ENCODE peak calls at places on chromosomes 4 and X, in seven cellular contexts. E is AG10803, C is progenitor cell of endocrine pancreas, Q is lung, B is fibroblast of lung, T is fibroblast of mammary gland, G is left lung. W is an unnamed sample.

GRCh38 chr4:1975391-1975801 is 33.4 kb downstream of the NELFA start:
- DNase-seq in C (no peak), E (no peak), B (no peak), T (no peak), G (peak), Q (peak), W (no peak)

GRCh38 chrX:53456254-53456653 is 22.1 kb upstream of the HSD17B10 start:
- DNase-seq in G (no peak), T (peak), B (peak), E (peak), Q (no peak), C (no peak), W (no peak)

GRCh38 chrX:41265615-41266014 is 68.3 kb upstream of the DDX3X start:
- DNase-seq in E (peak), Q (no peak), T (peak), B (peak), C (no peak), G (no peak), W (peak)

GRCh38 chrX:19874391-19875050 is 12.9 kb downstream of the SH3KBP1 start:
- DNase-seq in G (no peak), Q (no peak), C (no peak), E (no peak), B (no peak), T (no peak), W (no peak)

GRCh38 chrX:137401092-137401491 is 164.8 kb upstream of the ZIC3 start:
- DNase-seq in T (no peak), Q (no peak), G (no peak), C (no peak), E (no peak), B (no peak), W (no peak)

GRCh38 chr4:141912831-141913230 is 276.4 kb downstream of the IL15 start:
- DNase-seq in C (no peak), E (no peak), G (no peak), Q (no peak), B (no peak), T (peak), W (no peak)

GRCh38 chr4:185535818-185536729 is 767 bp upstream of the PDLIM3 start:
- DNase-seq in Q (no peak), G (no peak), E (peak), T (peak), C (no peak), B (peak), W (no peak)

GRCh38 chrX:108097380-108097779 is 5.8 kb downstream of the ATG4A start:
- DNase-seq in B (peak), C (no peak), T (peak), G (no peak), E (no peak), Q (no peak), W (no peak)

GRCh38 chrX:153568612-153569011 is 30.3 kb downstream of the CCNQ start:
- DNase-seq in E (no peak), Q (no peak), C (no peak), G (no peak), B (no peak), T (no peak), W (no peak)

GRCh38 chr4:38759790-38760122 is 23.0 kb downstream of the TLR10 start:
- DNase-seq in T (no peak), C (no peak), E (no peak), Q (no peak), B (no peak), G (no peak), W (no peak)

GRCh38 chr4:575281-576141 is 584 bp downstream of the TMEM271 start:
- DNase-seq in Q (peak), G (peak), C (peak), B (peak), E (peak), T (peak), W (peak)

GRCh38 chrX:108167211-108167872 is 75.8 kb downstream of the ATG4A start:
- DNase-seq in Q (no peak), B (peak), G (no peak), C (no peak), T (peak), E (peak), W (peak)

GRCh38 chr4:152590179-152591031 is 54.5 kb upstream of the FBXW7 start:
- DNase-seq in B (peak), E (peak), G (no peak), C (no peak), T (peak), Q (no peak), W (peak)

GRCh38 chrX:874061-874460 is 243.5 kb downstream of the SHOX start:
- DNase-seq in E (no peak), T (no peak), C (no peak), G (no peak), B (no peak), Q (no peak), W (no peak)

GRCh38 chrX:30941898-30942297 is 52.8 kb upstream of the TAB3 start:
- DNase-seq in C (no peak), T (no peak), Q (no peak), E (no peak), G (no peak), B (no peak), W (no peak)

GRCh38 chrX:154419688-154420401 is 8.5 kb downstream of the TAFAZZIN start:
- DNase-seq in E (no peak), B (no peak), Q (no peak), G (no peak), C (no peak), T (no peak), W (no peak)

GRCh38 chr4:52374847-52375246 is 284.3 kb downstream of the USP46 start:
- DNase-seq in G (no peak), B (no peak), T (no peak), E (no peak), C (no peak), Q (no peak), W (no peak)

GRCh38 chr4:18319456-18319855 is 297.9 kb upstream of the LCORL start:
- DNase-seq in T (no peak), B (no peak), G (no peak), C (no peak), Q (no peak), E (no peak), W (no peak)

GRCh38 chrX:139052461-139052860 is 340.9 kb upstream of the FGF13 start:
- DNase-seq in G (no peak), E (no peak), C (no peak), B (peak), T (no peak), Q (no peak), W (no peak)

GRCh38 chrX:130555341-130555740 is 153.6 kb downstream of the RBMX2 start:
- DNase-seq in G (no peak), T (peak), E (peak), C (no peak), B (no peak), Q (no peak), W (no peak)

GRCh38 chrX:78619829-78620228 is 39.3 kb downstream of the RTL3 start:
- DNase-seq in T (peak), E (peak), G (peak), Q (no peak), C (no peak), B (peak), W (no peak)

GRCh38 chr4:15197005-15197404 is 194.7 kb downstream of the CPEB2 start:
- DNase-seq in T (peak), Q (no peak), C (no peak), B (peak), G (no peak), E (peak), W (no peak)

GRCh38 chrX:110125435-110125834 is 122.5 kb downstream of the TMEM164 start:
- DNase-seq in T (no peak), C (peak), Q (no peak), B (peak), E (no peak), G (no peak), W (no peak)

GRCh38 chr4:39341075-39341725 is 25.0 kb downstream of the RFC1 start:
- DNase-seq in E (no peak), T (no peak), Q (peak), B (no peak), C (no peak), G (no peak), W (no peak)

GRCh38 chrX:44244008-44244407 is 99.5 kb downstream of the EFHC2 start:
- DNase-seq in B (peak), E (peak), G (no peak), T (peak), Q (no peak), C (no peak), W (peak)

GRCh38 chrX:110123331-110123782 is 120.4 kb downstream of the TMEM164 start:
- DNase-seq in C (no peak), Q (no peak), E (no peak), T (peak), G (no peak), B (no peak), W (no peak)

GRCh38 chrX:100944601-100945000 is 15.9 kb upstream of the XKRX start:
- DNase-seq in E (no peak), Q (no peak), C (no peak), T (no peak), B (peak), G (no peak), W (peak)

GRCh38 chr4:6381571-6382123 is 90.8 kb downstream of the PPP2R2C start:
- DNase-seq in T (no peak), G (no peak), Q (no peak), C (no peak), B (no peak), E (no peak), W (no peak)

GRCh38 chr4:61590881-61591280 is 390.8 kb downstream of the ADGRL3 start:
- DNase-seq in Q (no peak), G (no peak), E (no peak), T (no peak), C (no peak), B (no peak), W (no peak)
- TF ChIP-seq CTCF in Q (no peak), G (no peak), E (no peak), T (no peak), C (no peak), B (peak), W (no peak)

GRCh38 chr4:144353240-144353639 is 212.7 kb upstream of the GYPA start:
- DNase-seq in C (no peak), Q (no peak), E (no peak), G (no peak), B (no peak), T (no peak), W (no peak)

GRCh38 chr4:144356941-144357381 is 216.4 kb upstream of the GYPA start:
- DNase-seq in C (no peak), G (no peak), T (no peak), Q (no peak), E (no peak), B (no peak), W (no peak)

GRCh38 chr4:144357970-144358369 is 217.5 kb upstream of the GYPA start:
- DNase-seq in C (no peak), Q (no peak), T (no peak), G (no peak), B (no peak), E (no peak), W (no peak)

GRCh38 chr4:144360394-144360793 is 219.9 kb upstream of the GYPA start:
- DNase-seq in T (no peak), C (no peak), Q (no peak), E (no peak), G (no peak), B (no peak), W (no peak)

GRCh38 chr4:144355809-144356757 is 215.6 kb upstream of the GYPA start:
- DNase-seq in T (peak), G (peak), Q (no peak), C (no peak), B (peak), E (peak), W (peak)
- TF ChIP-seq CTCF in T (no peak), G (no peak), Q (no peak), C (peak), B (no peak), E (no peak), W (no peak)

DNA sequence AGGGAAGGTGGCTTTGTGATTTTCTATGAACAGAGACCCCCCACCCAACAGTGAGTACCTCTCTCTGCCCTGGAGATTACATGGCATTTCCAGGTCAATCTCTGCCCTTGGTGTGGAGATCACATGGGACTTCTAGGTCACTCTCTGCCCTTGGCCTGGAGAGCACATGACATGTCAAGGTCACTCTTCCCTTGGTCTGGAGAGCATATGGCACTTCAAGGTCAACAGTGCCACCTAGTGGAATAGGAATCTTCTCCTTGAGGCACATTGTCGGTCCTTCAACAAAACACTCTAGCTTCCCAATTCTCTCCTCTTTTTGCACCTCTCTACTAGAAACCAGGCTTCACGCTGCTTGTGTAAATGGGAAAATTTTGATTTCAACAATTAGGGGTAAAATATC is 66.2 kb upstream of the TACR3 start:
- DNase-seq in E (peak), B (peak), T (peak), C (no peak), Q (no peak), G (no peak), W (peak)
- TF ChIP-seq CTCF in E (peak), B (peak), T (peak), C (peak), Q (no peak), G (no peak), W (peak)

GRCh38 chrX:2395261-2395850 is 105.4 kb downstream of the DHRSX start:
- DNase-seq in G (no peak), T (no peak), C (no peak), E (no peak), B (no peak), Q (no peak), W (no peak)

GRCh38 chrX:2397229-2397628 is 103.5 kb downstream of the DHRSX start:
- DNase-seq in G (no peak), Q (no peak), B (no peak), C (no peak), E (no peak), T (no peak), W (no peak)

GRCh38 chrX:2401201-2401589 is 99.6 kb downstream of the DHRSX start:
- DNase-seq in Q (no peak), C (no peak), T (peak), B (peak), E (peak), G (no peak), W (no peak)

GRCh38 chrX:2398341-2398656 is 102.5 kb downstream of the DHRSX start:
- DNase-seq in G (no peak), Q (no peak), T (no peak), B (no peak), E (no peak), C (no peak), W (no peak)

DNA sequence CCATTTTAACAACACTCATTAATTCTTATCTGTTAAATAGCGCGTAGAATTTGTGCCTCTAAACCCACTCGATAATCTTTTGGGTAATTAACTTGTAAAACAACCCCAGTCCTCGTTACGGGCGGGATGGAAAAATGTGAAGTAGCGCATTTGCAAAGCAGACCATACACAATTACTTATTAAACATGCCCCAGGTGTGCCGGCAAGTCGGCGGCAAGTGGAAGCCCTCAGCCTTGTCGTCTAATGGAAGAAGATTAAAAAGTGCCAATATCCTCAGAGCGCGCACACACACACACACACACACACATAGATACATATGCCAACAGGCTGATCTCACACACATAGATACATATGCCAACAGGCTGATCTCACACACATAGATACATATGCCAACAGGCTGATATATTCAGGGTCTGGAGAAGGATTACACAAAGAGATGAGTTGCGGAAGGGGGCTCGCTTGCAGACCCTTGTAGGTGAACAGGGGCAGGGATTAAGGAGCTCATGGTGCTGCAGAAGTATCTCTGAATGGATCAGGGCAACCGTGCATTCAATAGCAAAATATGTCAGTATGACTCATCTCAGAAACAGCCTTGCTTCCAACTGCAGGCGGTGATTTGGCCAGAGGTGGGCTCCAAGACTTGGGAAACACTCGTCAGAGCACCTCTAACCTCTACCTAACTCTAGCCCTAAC is 103.0 kb downstream of the DHRSX start:
- DNase-seq in E (peak), G (no peak), B (peak), C (no peak), Q (no peak), T (peak), W (no peak)
- TF ChIP-seq CTCF in E (no peak), G (no peak), B (no peak), C (no peak), Q (no peak), T (no peak), W (no peak)

W was measured in astrocyte of the cerebellum.